ENCODE peak calls at places on chromosome 12, in seven cellular contexts. O is COR-L47, C is astrocyte of the spinal cord, A is activated gamma-delta T cell, Z is cardiac muscle cell, X is fibroblast of pulmonary artery, M is neuronal stem cell. L is an unnamed sample.

GRCh38 chr12:104669057-104669770 is 212.5 kb downstream of the CHST11 start:
- DNase-seq in Z (peak), A (no peak), C (peak), X (no peak), M (peak), O (peak), L (no peak)

GRCh38 chr12:122834921-122835692 is at the start of gene HIP1R:
- DNase-seq in X (peak), M (peak), O (no peak), A (peak), Z (no peak), C (peak), L (no peak)

GRCh38 chr12:107079172-107080011 is 14.0 kb downstream of the CRY1 start:
- DNase-seq in C (peak), X (peak), O (no peak), Z (peak), M (no peak), A (no peak), L (no peak)

GRCh38 chr12:20370001-20370381 is 1.7 kb downstream of the PDE3A start:
- DNase-seq in O (no peak), M (no peak), Z (peak), A (no peak), X (peak), C (peak), L (no peak)

GRCh38 chr12:28993720-28994119 is 155.4 kb upstream of the FAR2 start:
- DNase-seq in O (no peak), A (no peak), M (no peak), Z (peak), C (no peak), X (no peak), L (no peak)

GRCh38 chr12:114673169-114673833 is 10.7 kb downstream of the TBX3 start:
- DNase-seq in X (peak), A (no peak), O (no peak), C (peak), Z (peak), M (peak), L (no peak)

GRCh38 chr12:53062011-53062961 is 12.4 kb downstream of the TNS2 start:
- DNase-seq in X (no peak), A (no peak), M (no peak), O (no peak), Z (no peak), C (no peak), L (no peak)

GRCh38 chr12:43815416-43815815 is 9.3 kb upstream of the TWF1 start:
- DNase-seq in O (no peak), A (no peak), Z (no peak), M (no peak), X (no peak), C (no peak), L (no peak)

GRCh38 chr12:45644521-45644920 is 85.0 kb upstream of the ARID2 start:
- DNase-seq in Z (peak), O (no peak), X (peak), A (no peak), C (peak), M (no peak), L (peak)

GRCh38 chr12:70243510-70244331 is 488 bp downstream of the CNOT2 start:
- DNase-seq in O (peak), X (peak), C (peak), Z (peak), A (peak), M (peak), L (no peak)

GRCh38 chr12:52945389-52946232 is 3.3 kb upstream of the KRT18 start:
- DNase-seq in M (no peak), Z (peak), O (no peak), X (peak), C (peak), A (no peak), L (no peak)

GRCh38 chr12:9872743-9873142 is 3.6 kb upstream of the CLEC2B start:
- DNase-seq in M (no peak), X (no peak), Z (no peak), O (no peak), C (no peak), A (no peak), L (no peak)

GRCh38 chr12:128140551-128140950 is 126.4 kb upstream of the TMEM132C start:
- DNase-seq in X (no peak), Z (no peak), M (no peak), O (no peak), A (no peak), C (no peak), L (no peak)

GRCh38 chr12:23099104-23099503 is 474.1 kb downstream of the ETNK1 start:
- DNase-seq in C (no peak), Z (no peak), X (no peak), M (no peak), A (no peak), O (no peak), L (no peak)

GRCh38 chr12:115569694-115570093 is 707.8 kb downstream of the MED13L start:
- DNase-seq in X (no peak), M (peak), A (no peak), O (no peak), C (peak), Z (no peak), L (no peak)

GRCh38 chr12:132736913-132737312 is 24.7 kb downstream of the ANKLE2 start:
- DNase-seq in Z (no peak), X (no peak), O (no peak), A (no peak), M (no peak), C (no peak), L (no peak)

GRCh38 chr12:121765573-121765972 is 27.9 kb downstream of the RHOF start:
- DNase-seq in C (peak), X (peak), M (no peak), A (no peak), O (no peak), Z (peak), L (no peak)

GRCh38 chr12:71558445-71558844 is 105.2 kb downstream of the ZFC3H1 start:
- DNase-seq in O (no peak), Z (peak), X (peak), C (no peak), M (no peak), A (no peak), L (peak)

GRCh38 chr12:66903782-66904396 is 225.0 kb upstream of the GRIP1 start:
- DNase-seq in Z (no peak), M (no peak), X (no peak), O (peak), C (no peak), A (no peak), L (no peak)

GRCh38 chr12:121784460-121784859 is 9.0 kb downstream of the RHOF start:
- DNase-seq in C (peak), M (no peak), O (no peak), Z (peak), A (no peak), X (peak), L (no peak)

GRCh38 chr12:111268738-111269572 is 99.9 kb downstream of the PHETA1 start:
- DNase-seq in C (no peak), M (no peak), O (no peak), Z (no peak), X (no peak), A (no peak), L (no peak)

GRCh38 chr12:84043355-84043754 is 869.2 kb downstream of the SLC6A15 start:
- DNase-seq in O (no peak), Z (no peak), M (no peak), X (no peak), C (no peak), A (no peak), L (no peak)

GRCh38 chr12:53974084-53975018 is at the start of gene HOTAIR:
- DNase-seq in Z (no peak), C (no peak), X (no peak), A (no peak), M (no peak), O (no peak), L (no peak)

GRCh38 chr12:102232446-102232845 is 34.8 kb upstream of the PMCH start:
- DNase-seq in A (no peak), Z (peak), M (no peak), O (no peak), C (peak), X (no peak), L (peak)

GRCh38 chr12:19191563-19191962 is 62.0 kb downstream of the PLEKHA5 start:
- DNase-seq in Z (no peak), O (no peak), X (no peak), M (no peak), A (no peak), C (no peak), L (no peak)

GRCh38 chr12:13472690-13473089 is 276.2 kb downstream of the EMP1 start:
- DNase-seq in X (no peak), A (no peak), O (no peak), Z (no peak), C (peak), M (no peak), L (no peak)